ENCODE peak calls at places on chromosome 12, in nine cellular contexts. F is ascending aorta, D is AG04450, S is psoas muscle, N is left ventricle myocardium inferior, K is fibroblast of lung, V is astrocyte of the spinal cord, Q is heart right ventricle, O is left lung. X is an unnamed sample.

GRCh38 chr12:43292699-43293098 is 259.3 kb downstream of the ADAMTS20 start:
- DNase-seq in F (no peak), S (no peak), N (no peak), Q (no peak), D (no peak), O (no peak), K (peak; percentile 85), V (peak; percentile 63), X (no peak)

GRCh38 chr12:110537605-110538409 is 35.7 kb downstream of the RAD9B start:
- DNase-seq in Q (peak; percentile 62), F (no peak), V (peak; percentile 56), S (peak; percentile 93), O (no peak), K (peak; percentile 81), N (peak; percentile 74), D (no peak), X (no peak)

GRCh38 chr12:111035578-111036301 is 115.4 kb upstream of the MYL2 start:
- DNase-seq in Q (no peak), D (no peak), N (no peak), O (no peak), F (no peak), K (no peak), V (no peak), S (no peak), X (no peak)

GRCh38 chr12:45232146-45232731 is 16.3 kb downstream of the ANO6 start:
- DNase-seq in F (no peak), D (no peak), O (no peak), S (no peak), V (peak; percentile 17), N (no peak), Q (no peak), K (peak; percentile 19), X (no peak)

GRCh38 chr12:104585448-104586055 is 128.8 kb downstream of the CHST11 start:
- DNase-seq in N (no peak), K (no peak), O (no peak), S (no peak), F (no peak), D (no peak), V (no peak), Q (no peak), X (no peak)

GRCh38 chr12:39685854-39686608 is 66.4 kb upstream of the ABCD2 start:
- DNase-seq in K (no peak), Q (no peak), O (no peak), S (no peak), D (no peak), N (no peak), V (no peak), F (no peak), X (no peak)

GRCh38 chr12:53500119-53500775 is 836 bp upstream of the TARBP2 start:
- DNase-seq in D (no peak), N (peak; percentile 52), V (peak; percentile 41), S (peak; percentile 80), F (no peak), O (peak; percentile 77), K (peak; percentile 56), Q (peak; percentile 53), X (no peak)

GRCh38 chr12:40559865-40560264 is 132.4 kb upstream of the CNTN1 start:
- DNase-seq in N (no peak), S (no peak), O (no peak), V (no peak), K (no peak), D (no peak), F (no peak), Q (no peak), X (no peak)

GRCh38 chr12:77914089-77914488 is 83.4 kb downstream of the NAV3 start:
- DNase-seq in Q (no peak), D (no peak), N (no peak), S (no peak), K (no peak), F (no peak), O (no peak), V (no peak), X (no peak)

GRCh38 chr12:93536766-93537515 is 35.5 kb upstream of the SOCS2 start:
- DNase-seq in N (no peak), F (no peak), V (no peak), O (no peak), S (no peak), Q (peak; percentile 11), D (no peak), K (peak; percentile 6), X (peak; percentile 47)

GRCh38 chr12:99911076-99911475 is 73.7 kb downstream of the ANKS1B start:
- DNase-seq in Q (peak; percentile 27), N (no peak), K (peak; percentile 95), F (peak; percentile 10), S (peak; percentile 36), O (no peak), V (peak; percentile 83), D (peak; percentile 65), X (no peak)

GRCh38 chr12:32273712-32274111 is 125.6 kb upstream of the FGD4 start:
- DNase-seq in O (no peak), V (no peak), K (no peak), F (no peak), Q (no peak), S (no peak), D (no peak), N (peak; percentile 16), X (no peak)

GRCh38 chr12:14408208-14408607 is 42.7 kb downstream of the ATF7IP start:
- DNase-seq in S (no peak), F (no peak), V (peak; percentile 54), O (no peak), K (peak; percentile 63), D (no peak), N (no peak), Q (no peak), X (no peak)

GRCh38 chr12:75650989-75651695 is 139.7 kb upstream of the KRR1 start:
- DNase-seq in F (no peak), V (peak; percentile 75), Q (peak; percentile 11), N (no peak), O (no peak), K (peak; percentile 94), S (no peak), D (no peak), X (no peak)

GRCh38 chr12:11107719-11108118 is 15.6 kb upstream of the TAS2R43 start:
- DNase-seq in O (no peak), Q (no peak), F (no peak), N (no peak), K (no peak), V (no peak), S (no peak), D (no peak), X (no peak)

GRCh38 chr12:57712671-57713070 is 18.7 kb downstream of the OS9 start:
- DNase-seq in N (no peak), D (no peak), S (no peak), Q (no peak), F (no peak), K (no peak), O (no peak), V (no peak), X (no peak)

GRCh38 chr12:64160718-64161060 is 61.4 kb downstream of the KICS2 start:
- DNase-seq in Q (no peak), V (peak; percentile 49), F (no peak), S (no peak), O (no peak), K (peak; percentile 55), D (peak; percentile 20), N (no peak), X (no peak)

GRCh38 chr12:85155791-85156190 is 119.6 kb downstream of the LRRIQ1 start:
- DNase-seq in S (no peak), F (no peak), D (no peak), N (no peak), O (no peak), K (peak; percentile 20), V (peak; percentile 20), Q (no peak), X (no peak)

GRCh38 chr12:47797432-47797831 is 22.3 kb downstream of the HDAC7 start:
- DNase-seq in V (no peak), K (no peak), F (no peak), S (no peak), Q (no peak), O (no peak), D (no peak), N (no peak), X (no peak)

GRCh38 chr12:55996201-55996714 is 818 bp upstream of the SUOX start:
- DNase-seq in D (no peak), O (no peak), K (peak; percentile 42), Q (peak; percentile 56), F (no peak), N (no peak), V (peak; percentile 72), S (peak; percentile 65), X (no peak)
- TF ChIP-seq CTCF in D (peak; percentile 88), O (peak; percentile 76), K (peak; percentile 84), Q (peak; percentile 84), F (peak; percentile 82), N (peak; percentile 86), V (peak; percentile 79), S (peak; percentile 79), X (peak; percentile 71)

GRCh38 chr12:55726911-55727310 is 1.9 kb downstream of the CD63 start:
- DNase-seq in N (no peak), K (no peak), V (no peak), Q (no peak), O (peak; percentile 54), F (no peak), S (peak; percentile 59), D (no peak), X (no peak)
- H3K4me3 ChIP-seq in N (peak overlapping the region; percentile 91), K (peak overlapping the region; percentile 88), V (peak overlapping the region; percentile 83), Q (peak overlapping the region; percentile 93), O (peak overlapping the region; percentile 93), F (peak overlapping the region; percentile 98), S (peak overlapping the region; percentile 98), D (peak overlapping the region; percentile 99), X (peak overlapping the region; percentile 81)

GRCh38 chr12:69601962-69602685 is 8.6 kb downstream of the LRRC10 start:
- DNase-seq in F (no peak), N (no peak), D (no peak), Q (no peak), K (no peak), O (no peak), S (no peak), V (no peak), X (no peak)

GRCh38 chr12:69608114-69608513 is 2.6 kb downstream of the LRRC10 start:
- DNase-seq in F (no peak), S (no peak), D (no peak), N (no peak), K (no peak), Q (no peak), V (no peak), O (no peak), X (no peak)

GRCh38 chr12:69598174-69598753 is 12.4 kb downstream of the LRRC10 start:
- DNase-seq in K (no peak), S (no peak), N (no peak), D (no peak), V (no peak), F (no peak), Q (no peak), O (no peak), X (no peak)

GRCh38 chr12:69600804-69601203 is 9.9 kb downstream of the LRRC10 start:
- DNase-seq in Q (no peak), O (no peak), N (no peak), F (no peak), S (no peak), K (no peak), V (no peak), D (no peak), X (no peak)

GRCh38 chr12:69602954-69603353 is 7.8 kb downstream of the LRRC10 start:
- DNase-seq in V (no peak), N (no peak), Q (no peak), F (no peak), K (no peak), S (no peak), O (no peak), D (no peak), X (no peak)
- TF ChIP-seq CTCF in V (no peak), N (no peak), Q (no peak), F (no peak), K (no peak), S (no peak), O (no peak), D (no peak), X (no peak)

GRCh38 chr12:132071837-132072384 is 72.2 kb downstream of the DDX51 start:
- DNase-seq in V (no peak), O (no peak), N (no peak), F (no peak), Q (no peak), K (no peak), D (no peak), S (no peak), X (no peak)
- H3K4me3 ChIP-seq in V (no peak overlapping the region), O (no peak overlapping the region), N (no peak overlapping the region), F (no peak overlapping the region), Q (no peak overlapping the region), K (no peak overlapping the region), D (no peak overlapping the region), S (no peak overlapping the region), X (no peak overlapping the region)